ENCODE peak calls at places on chromosomes 2 and 18, in four cellular contexts. One of them, this sample, is unnamed.

GRCh38 chr2:222747526-222748160 is 76.2 kb downstream of the MOGAT1 start:
- DNase-seq in ureter: no peak
- DNase-seq in HT-29: no peak
- DNase-seq in RWPE1: no peak
- DNase-seq in this sample: no peak

GRCh38 chr2:127149384-127149783 is 42.4 kb upstream of the BIN1 start:
- DNase-seq in ureter: no peak
- DNase-seq in HT-29: no peak
- DNase-seq in RWPE1: peak
- DNase-seq in this sample: peak

GRCh38 chr2:138176862-138177439 is 212.7 kb downstream of the HNMT start:
- DNase-seq in ureter: no peak
- DNase-seq in HT-29: no peak
- DNase-seq in RWPE1: no peak
- DNase-seq in this sample: no peak

GRCh38 chr2:76870011-76870410 is 652.2 kb downstream of the LRRTM4 start:
- DNase-seq in ureter: no peak
- DNase-seq in HT-29: peak
- DNase-seq in RWPE1: no peak
- DNase-seq in this sample: no peak

GRCh38 chr2:105617631-105618350 is 126.9 kb upstream of the NCK2 start:
- DNase-seq in ureter: no peak
- DNase-seq in HT-29: peak
- DNase-seq in RWPE1: peak
- DNase-seq in this sample: no peak

GRCh38 chr2:65300772-65301711 is 73.4 kb downstream of the ACTR2 start:
- DNase-seq in ureter: no peak
- DNase-seq in HT-29: no peak
- DNase-seq in RWPE1: no peak
- DNase-seq in this sample: peak

GRCh38 chr2:233387667-233388528 is 33.6 kb downstream of the DGKD start:
- DNase-seq in ureter: peak
- DNase-seq in HT-29: no peak
- DNase-seq in RWPE1: no peak
- DNase-seq in this sample: peak

GRCh38 chr18:11726556-11726955 is 37.5 kb downstream of the GNAL start:
- DNase-seq in ureter: no peak
- DNase-seq in HT-29: no peak
- DNase-seq in RWPE1: peak
- DNase-seq in this sample: no peak

GRCh38 chr2:170814551-170815245 is 2.0 kb upstream of the GAD1 start:
- DNase-seq in ureter: no peak
- DNase-seq in HT-29: no peak
- DNase-seq in RWPE1: no peak
- DNase-seq in this sample: no peak

GRCh38 chr18:42956287-42956686 is 159.2 kb downstream of the RIT2 start:
- DNase-seq in ureter: no peak
- DNase-seq in HT-29: no peak
- DNase-seq in RWPE1: no peak
- DNase-seq in this sample: no peak

GRCh38 chr2:186098821-186099220 is 360.2 kb downstream of the FSIP2 start:
- DNase-seq in ureter: no peak
- DNase-seq in HT-29: no peak
- DNase-seq in RWPE1: no peak
- DNase-seq in this sample: no peak

GRCh38 chr2:42116195-42117181 is 52.7 kb upstream of the EML4 start:
- DNase-seq in ureter: no peak
- DNase-seq in HT-29: no peak
- DNase-seq in RWPE1: no peak
- DNase-seq in this sample: peak

GRCh38 chr2:120430501-120430830 is 84.5 kb downstream of the INHBB start:
- DNase-seq in ureter: no peak
- DNase-seq in HT-29: no peak
- DNase-seq in RWPE1: no peak
- DNase-seq in this sample: no peak

GRCh38 chr2:46460241-46460921 is 19.0 kb upstream of the TMEM247 start:
- DNase-seq in ureter: no peak
- DNase-seq in HT-29: no peak
- DNase-seq in RWPE1: no peak
- DNase-seq in this sample: no peak